ENCODE peak calls at places on chromosomes 16 and 17, in eight cellular contexts. M, R, Z, T, W, A, D and V are unnamed samples.

GRCh38 chr16:49638696-49639629 is 216.9 kb downstream of the ZNF423 start:
- DNase-seq in D (no peak), A (no peak), R (no peak), M (no peak), W (no peak), Z (peak; percentile 89), T (no peak), V (no peak)

GRCh38 chr16:25106567-25107465 is 4.7 kb upstream of the LCMT1 start:
- DNase-seq in R (peak; percentile 95), A (peak; percentile 96), W (no peak), Z (peak; percentile 96), M (peak; percentile 89), T (peak; percentile 82), D (peak; percentile 97), V (peak; percentile 98)

GRCh38 chr17:17243163-17243562 is 6.2 kb upstream of the FLCN start:
- DNase-seq in T (no peak), M (no peak), W (no peak), D (no peak), R (no peak), A (no peak), Z (no peak), V (no peak)

GRCh38 chr16:76335187-76335974 is 58.2 kb downstream of the CNTNAP4 start:
- DNase-seq in D (peak; percentile 72), W (no peak), R (no peak), A (no peak), T (no peak), M (no peak), Z (no peak), V (no peak)

GRCh38 chr17:3843935-3844516 is 2.0 kb downstream of the NCBP3 start:
- DNase-seq in T (no peak), W (no peak), Z (peak; percentile 49), M (peak; percentile 40), D (peak; percentile 81), R (peak; percentile 56), A (peak; percentile 63), V (peak; percentile 81)

GRCh38 chr16:65059421-65059980 is 62.4 kb downstream of the CDH11 start:
- DNase-seq in A (no peak), Z (no peak), T (peak; percentile 90), W (no peak), R (no peak), D (no peak), M (no peak), V (no peak)

GRCh38 chr16:17129971-17130370 is 340.8 kb downstream of the XYLT1 start:
- DNase-seq in Z (no peak), T (no peak), R (no peak), M (no peak), W (no peak), A (no peak), D (no peak), V (no peak)

GRCh38 chr17:51200295-51200694 is 34.1 kb downstream of the NME2 start:
- DNase-seq in D (no peak), W (no peak), Z (no peak), R (no peak), T (no peak), M (no peak), A (no peak), V (no peak)

GRCh38 chr17:78484300-78485159 is 92.7 kb downstream of the DNAH17 start:
- DNase-seq in D (peak; percentile 76), A (peak; percentile 61), Z (no peak), M (peak; percentile 25), R (peak; percentile 50), W (no peak), T (peak; percentile 51), V (peak; percentile 81)

GRCh38 chr17:39547713-39548478 is 59.8 kb downstream of the NEUROD2 start:
- DNase-seq in W (peak; percentile 15), R (peak; percentile 47), Z (peak; percentile 76), D (peak; percentile 76), A (peak; percentile 56), M (peak; percentile 64), T (peak; percentile 71), V (peak; percentile 76)

GRCh38 chr17:74814453-74814852 is 38.3 kb upstream of the NAT9 start:
- DNase-seq in Z (peak; percentile 72), R (peak; percentile 3), A (no peak), M (peak; percentile 5), T (no peak), D (no peak), W (no peak), V (no peak)

GRCh38 chr17:50345443-50346312 is at the start of gene XYLT2:
- DNase-seq in D (peak; percentile 90), A (peak; percentile 95), R (peak; percentile 95), T (peak; percentile 89), W (no peak), M (peak; percentile 72), Z (peak; percentile 100), V (peak; percentile 91)

GRCh38 chr17:78589885-78590284 is 12.7 kb upstream of the DNAH17 start:
- DNase-seq in Z (no peak), A (no peak), T (no peak), R (no peak), M (no peak), W (no peak), D (no peak), V (no peak)

GRCh38 chr17:869067-869466 is 86.9 kb downstream of the MRM3 start:
- DNase-seq in A (peak; percentile 61), M (no peak), T (no peak), W (no peak), D (no peak), Z (no peak), R (peak; percentile 92), V (no peak)

GRCh38 chr17:55702150-55702549 is 20.5 kb downstream of the TMEM100 start:
- DNase-seq in R (no peak), W (no peak), T (no peak), D (no peak), A (no peak), M (no peak), Z (no peak), V (no peak)

GRCh38 chr16:27256861-27257260 is 11.7 kb downstream of the NSMCE1 start:
- DNase-seq in T (no peak), R (no peak), Z (no peak), A (no peak), W (no peak), M (no peak), D (no peak), V (no peak)

GRCh38 chr16:74573622-74574021 is 33.3 kb downstream of the GLG1 start:
- DNase-seq in W (no peak), D (no peak), A (no peak), T (no peak), Z (no peak), R (no peak), M (no peak), V (no peak)

GRCh38 chr16:22628994-22629393 is 118.3 kb downstream of the NPIPB5 start:
- DNase-seq in M (no peak), Z (no peak), D (no peak), W (no peak), R (no peak), T (no peak), A (no peak), V (no peak)

GRCh38 chr17:68349157-68349556 is 57.9 kb downstream of the ARSG start:
- DNase-seq in A (no peak), R (no peak), M (no peak), D (no peak), W (no peak), Z (no peak), T (no peak), V (no peak)

GRCh38 chr16:3461120-3461519 is 17.6 kb downstream of the NAA60 start:
- DNase-seq in R (no peak), W (no peak), T (no peak), Z (no peak), M (no peak), D (peak; percentile 82), A (no peak), V (no peak)

GRCh38 chr17:7003745-7004144 is 7.9 kb downstream of the ALOX12 start:
- DNase-seq in M (no peak), A (no peak), Z (no peak), D (no peak), T (no peak), R (no peak), W (no peak), V (no peak)
- H3K4me2 ChIP-seq in M (no peak overlapping the region), A (no peak overlapping the region), Z (no peak overlapping the region), D (no peak overlapping the region), T (no peak overlapping the region), R (no peak overlapping the region), W (no peak overlapping the region), V (no peak overlapping the region)

GRCh38 chr16:89370601-89371000 is 119.8 kb downstream of the ANKRD11 start:
- DNase-seq in R (no peak), D (no peak), T (no peak), M (no peak), A (no peak), Z (no peak), W (no peak), V (no peak)
- H3K4me2 ChIP-seq in R (no peak overlapping the region), D (no peak overlapping the region), T (no peak overlapping the region), M (no peak overlapping the region), A (no peak overlapping the region), Z (no peak overlapping the region), W (peak overlapping the region; percentile 7), V (no peak overlapping the region)

DNA sequence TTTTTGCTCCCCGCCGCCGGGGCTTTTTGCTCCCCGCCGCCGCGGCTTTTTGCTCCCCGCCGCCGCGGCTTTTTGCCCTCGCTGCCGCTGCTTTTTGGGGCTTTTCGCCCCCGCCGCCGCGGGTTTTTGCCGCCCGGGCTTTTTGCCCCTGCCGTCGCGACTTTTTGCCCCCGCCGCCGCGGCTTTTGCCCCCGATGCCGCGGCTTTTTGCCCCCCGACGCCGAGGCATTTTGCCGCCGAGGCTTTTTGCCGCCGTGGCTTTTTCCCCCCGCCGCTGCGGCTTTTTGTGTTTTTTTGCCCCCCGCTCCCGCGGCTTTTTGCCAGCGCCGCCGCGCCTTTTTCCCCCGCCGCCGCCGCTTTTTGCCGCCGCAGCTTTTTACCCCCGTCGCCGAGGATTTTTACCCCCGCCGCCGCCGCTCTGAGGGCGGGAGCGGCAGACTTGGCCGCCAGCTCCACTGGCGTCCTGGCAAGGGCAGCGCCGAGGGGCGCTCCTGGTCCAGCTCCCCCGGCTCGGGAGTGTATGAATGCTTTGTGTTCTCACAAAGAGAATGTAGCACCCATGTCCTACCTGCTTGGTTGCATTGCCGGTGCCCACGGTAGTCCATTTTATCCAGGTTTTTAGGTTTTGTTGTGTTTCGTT is 151.7 kb downstream of the KCNJ18 start:
- DNase-seq in T (no peak), A (no peak), R (no peak), D (no peak), Z (no peak), W (no peak), M (no peak), V (no peak)
- H3K4me2 ChIP-seq in T (no peak overlapping the region), A (no peak overlapping the region), R (no peak overlapping the region), D (no peak overlapping the region), Z (no peak overlapping the region), W (no peak overlapping the region), M (no peak overlapping the region), V (no peak overlapping the region)

GRCh38 chr16:68282064-68282452 is 17.7 kb downstream of the SLC7A6 start:
- DNase-seq in R (no peak), M (no peak), A (no peak), T (no peak), Z (no peak), W (no peak), D (no peak), V (no peak)

GRCh38 chr16:68284847-68285246 is 20.5 kb downstream of the SLC7A6 start:
- DNase-seq in A (no peak), D (no peak), W (no peak), R (no peak), M (peak; percentile 31), Z (no peak), T (no peak), V (no peak)

GRCh38 chr16:68283840-68284595 is 19.7 kb downstream of the SLC7A6 start:
- DNase-seq in T (no peak), M (no peak), R (no peak), A (no peak), W (no peak), D (no peak), Z (no peak), V (no peak)

GRCh38 chr16:68281368-68282063 is 17.2 kb downstream of the SLC7A6 start:
- DNase-seq in D (no peak), Z (no peak), T (no peak), W (no peak), M (no peak), R (no peak), A (no peak), V (no peak)

GRCh38 chr16:68283346-68283745 is 19.0 kb downstream of the SLC7A6 start:
- DNase-seq in T (no peak), M (no peak), W (no peak), D (no peak), Z (no peak), A (no peak), R (no peak), V (no peak)
- H3K4me2 ChIP-seq in T (no peak overlapping the region), M (no peak overlapping the region), W (no peak overlapping the region), D (no peak overlapping the region), Z (no peak overlapping the region), A (no peak overlapping the region), R (no peak overlapping the region), V (no peak overlapping the region)